ENCODE peak calls at places on chromosomes 16 and 17, in nine cellular contexts. T is fibroblast of lung; E is endothelial cell; Y is cardiac muscle cell; R is activated CD8-positive, alpha-beta T cell treated with anti-CD3 and anti-CD28 coated beads for 36 hours; U is psoas muscle; S is GM12865; F is fibroblast of the aortic adventitia; V is hepatocyte. N is an unnamed sample.

GRCh38 chr16:85752511-85753420 is 1.9 kb upstream of the C16orf74 start:
- DNase-seq in T (peak), E (peak), Y (peak), R (no peak), U (no peak), S (peak), F (no peak), V (peak), N (no peak)

GRCh38 chr16:64627288-64627687 is 494.6 kb downstream of the CDH11 start:
- DNase-seq in T (no peak), E (no peak), Y (peak), R (no peak), U (no peak), S (no peak), F (no peak), V (no peak), N (no peak)

GRCh38 chr17:54898576-54898975 is 2.1 kb upstream of the TOM1L1 start:
- DNase-seq in T (peak), E (no peak), Y (no peak), R (no peak), U (no peak), S (no peak), F (no peak), V (no peak), N (no peak)

GRCh38 chr16:24988593-24989338 is 26.4 kb downstream of the ARHGAP17 start:
- DNase-seq in T (peak), E (no peak), Y (peak), R (peak), U (no peak), S (no peak), F (peak), V (peak), N (no peak)

GRCh38 chr16:27506771-27507170 is 42.9 kb downstream of the GTF3C1 start:
- DNase-seq in T (no peak), E (no peak), Y (no peak), R (no peak), U (no peak), S (no peak), F (no peak), V (no peak), N (no peak)

GRCh38 chr17:38942641-38943040 is 17.2 kb downstream of the LASP1NB start:
- DNase-seq in T (no peak), E (no peak), Y (no peak), R (no peak), U (no peak), S (peak), F (no peak), V (no peak), N (no peak)

GRCh38 chr16:50548659-50549560 is 714 bp downstream of the NKD1 start:
- DNase-seq in T (peak), E (peak), Y (peak), R (no peak), U (no peak), S (peak), F (no peak), V (no peak), N (no peak)

GRCh38 chr17:61183793-61184192 is 215.8 kb upstream of the TBX2 start:
- DNase-seq in T (no peak), E (no peak), Y (no peak), R (no peak), U (no peak), S (no peak), F (no peak), V (no peak), N (no peak)

GRCh38 chr16:7997966-7998365 is 592.3 kb downstream of the TMEM114 start:
- DNase-seq in T (no peak), E (no peak), Y (no peak), R (no peak), U (no peak), S (no peak), F (no peak), V (no peak), N (no peak)

GRCh38 chr17:38579934-38580333 is 25.8 kb downstream of the SRCIN1 start:
- DNase-seq in T (peak), E (peak), Y (peak), R (peak), U (no peak), S (no peak), F (peak), V (peak), N (no peak)

GRCh38 chr16:81524382-81524781 is 79.8 kb downstream of the CMIP start:
- DNase-seq in T (peak), E (no peak), Y (no peak), R (peak), U (no peak), S (no peak), F (no peak), V (no peak), N (no peak)

GRCh38 chr17:50275279-50275678 is 1.0 kb downstream of the TMEM92 start:
- DNase-seq in T (no peak), E (no peak), Y (no peak), R (no peak), U (no peak), S (no peak), F (no peak), V (no peak), N (no peak)

GRCh38 chr17:82802141-82802540 is 37.7 kb downstream of the ZNF750 start:
- DNase-seq in T (peak), E (no peak), Y (peak), R (no peak), U (no peak), S (no peak), F (peak), V (no peak), N (no peak)

GRCh38 chr17:48676963-48677558 is 45.3 kb downstream of the PRAC1 start:
- DNase-seq in T (no peak), E (no peak), Y (no peak), R (no peak), U (no peak), S (no peak), F (no peak), V (no peak), N (no peak)

GRCh38 chr16:528111-529011 is 849 bp downstream of the CAPN15 start:
- DNase-seq in T (peak), E (no peak), Y (peak), R (peak), U (no peak), S (peak), F (peak), V (peak), N (no peak)

GRCh38 chr17:82615084-82616020 is 32.9 kb downstream of the WDR45B start:
- DNase-seq in T (no peak), E (no peak), Y (no peak), R (no peak), U (no peak), S (no peak), F (no peak), V (no peak), N (no peak)

GRCh38 chr17:55931448-55931847 is 180.6 kb downstream of the PCTP start:
- DNase-seq in T (no peak), E (no peak), Y (no peak), R (no peak), U (no peak), S (no peak), F (no peak), V (no peak), N (no peak)

GRCh38 chr17:50498021-50498874 is 10.0 kb upstream of the MYCBPAP start:
- DNase-seq in T (no peak), E (no peak), Y (no peak), R (no peak), U (no peak), S (no peak), F (no peak), V (no peak), N (no peak)

GRCh38 chr16:88007321-88007731 is 56.1 kb downstream of the BANP start:
- DNase-seq in T (no peak), E (peak), Y (no peak), R (no peak), U (no peak), S (no peak), F (no peak), V (no peak), N (no peak)
- TF ChIP-seq CTCF in T (no peak), E (no peak), Y (no peak), R (no peak), U (no peak), S (no peak), F (no peak), V (no peak), N (no peak)

DNA sequence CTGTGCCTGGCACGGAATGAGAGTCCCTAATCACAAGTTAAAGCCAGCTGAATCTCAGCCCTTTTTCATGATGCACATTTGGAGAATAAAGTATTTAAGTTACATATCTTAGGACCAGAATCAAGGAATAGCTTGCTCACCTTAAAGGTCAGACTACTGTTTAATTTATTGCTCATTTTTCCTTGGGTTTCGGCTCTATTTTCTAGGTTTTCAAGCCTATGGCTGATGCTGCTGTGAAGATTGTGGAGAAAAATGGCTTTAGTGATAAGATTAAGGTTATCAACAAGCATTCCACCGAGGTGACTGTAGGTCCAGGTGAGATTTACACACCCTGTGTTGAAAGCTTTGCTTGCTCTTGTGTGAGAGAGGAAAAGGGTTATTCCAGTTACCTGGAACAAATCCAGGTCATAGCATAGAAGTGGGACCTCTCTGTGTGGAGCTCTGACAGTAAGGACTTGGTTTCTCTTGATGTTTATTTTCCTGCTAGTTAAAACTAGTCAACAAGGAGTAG is 18.1 kb downstream of the PRMT7 start:
- DNase-seq in T (no peak), E (no peak), Y (no peak), R (no peak), U (no peak), S (no peak), F (no peak), V (peak), N (no peak)
- TF ChIP-seq CTCF in T (no peak), E (no peak), Y (no peak), R (no peak), U (no peak), S (no peak), F (no peak), V (no peak), N (peak)

DNA sequence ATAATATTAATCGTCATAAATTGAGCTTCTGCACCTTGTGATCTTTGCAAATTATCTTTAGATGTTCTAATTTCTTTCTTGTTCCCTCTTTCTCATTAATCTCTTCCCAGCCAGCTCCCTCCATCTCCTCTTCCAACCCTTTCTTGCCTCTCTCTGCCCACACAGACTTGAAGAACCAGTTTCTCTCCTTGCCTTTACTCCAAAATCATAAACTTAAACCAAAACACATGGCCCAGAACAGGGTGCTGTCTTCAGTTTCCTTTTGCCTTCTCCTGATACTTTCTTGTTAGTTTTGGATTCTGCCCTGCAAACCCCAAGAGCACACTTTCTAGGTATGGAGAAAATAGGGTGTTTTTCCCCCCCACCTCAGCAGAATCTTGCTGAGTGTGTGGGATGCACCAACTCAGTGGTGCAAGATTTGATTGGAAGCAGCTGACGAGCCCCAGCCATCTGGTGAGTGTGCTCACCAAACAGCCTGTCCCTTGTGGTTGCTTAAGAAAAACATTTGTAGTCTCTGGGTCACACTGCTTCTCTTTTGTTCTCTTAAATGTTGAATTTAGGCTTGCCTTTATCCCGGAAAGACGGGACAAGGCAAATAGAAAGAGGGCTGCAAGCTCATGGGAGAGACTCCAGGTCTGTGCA is 175.8 kb upstream of the MAF start:
- DNase-seq in T (peak), E (no peak), Y (peak), R (no peak), U (peak), S (no peak), F (peak), V (peak), N (no peak)
- TF ChIP-seq CTCF in T (peak), E (no peak), Y (no peak), R (no peak), U (no peak), S (no peak), F (no peak), V (no peak), N (peak)

DNA sequence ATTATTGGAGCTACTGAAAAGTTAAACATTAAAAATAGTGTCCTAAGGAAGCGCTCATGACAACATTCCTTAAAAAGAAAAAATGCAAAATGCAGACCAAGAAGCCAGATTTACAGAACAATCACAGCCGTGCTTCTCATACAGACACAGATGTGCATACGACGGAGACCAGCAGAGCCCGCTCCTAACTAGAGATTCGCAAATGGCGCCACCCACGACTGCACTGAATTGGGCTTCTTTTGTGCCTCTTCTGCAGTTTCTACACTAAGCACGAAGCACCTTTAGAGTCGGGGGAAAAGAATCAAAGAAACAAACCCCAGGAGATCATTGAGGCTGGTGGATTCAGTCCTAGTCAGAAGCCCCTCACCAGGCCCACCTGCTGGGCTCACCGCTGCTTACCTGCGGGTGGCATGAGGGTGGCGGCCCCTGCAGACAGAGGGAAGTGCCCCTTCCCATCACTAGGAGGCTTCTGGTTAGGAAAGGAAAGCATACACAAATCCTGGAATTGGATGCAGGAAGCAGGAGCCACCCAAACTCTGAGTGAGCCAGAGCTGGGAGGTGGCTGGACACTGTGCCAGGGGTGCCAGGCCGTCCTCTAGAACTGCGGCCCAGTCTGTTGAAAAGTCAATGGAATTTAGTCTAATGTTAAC is 64.9 kb upstream of the CHMP6 start:
- DNase-seq in T (no peak), E (no peak), Y (no peak), R (no peak), U (no peak), S (no peak), F (no peak), V (no peak), N (no peak)
- TF ChIP-seq CTCF in T (no peak), E (no peak), Y (no peak), R (no peak), U (no peak), S (no peak), F (no peak), V (no peak), N (no peak)

N was measured in type B pancreatic cell.